ENCODE peak calls at places on chromosome 17, in four cellular contexts. F is cardiac muscle cell; Q is CD8-positive, alpha-beta memory T cell; V is mammary epithelial cell. I is an unnamed sample.
A peak's percentile ranks its signal among the peaks of the same experiment; 100 is the strongest.

GRCh38 chr17:3827124-3827773 is 18.8 kb downstream of the NCBP3 start:
- DNase-seq in F (peak; percentile 80), Q (peak; percentile 60), V (peak; percentile 51), I (peak; percentile 87)

GRCh38 chr17:6713918-6714271 is 726 bp upstream of the SLC13A5 start:
- DNase-seq in F (no peak), Q (no peak), V (no peak), I (no peak)

GRCh38 chr17:44308865-44309264 is 464 bp downstream of the RUNDC3A start:
- DNase-seq in F (no peak), Q (no peak), V (no peak), I (no peak)

GRCh38 chr17:17346428-17347233 is 43.5 kb downstream of the NT5M start:
- DNase-seq in F (no peak), Q (no peak), V (no peak), I (no peak)

GRCh38 chr17:44547625-44548297 is 9.5 kb upstream of the FZD2 start:
- DNase-seq in F (peak; percentile 49), Q (no peak), V (no peak), I (no peak)

GRCh38 chr17:17084317-17084835 is 42.1 kb downstream of the MPRIP start:
- DNase-seq in F (no peak), Q (no peak), V (no peak), I (no peak)

GRCh38 chr17:64180089-64180488 is 50.1 kb upstream of the ERN1 start:
- DNase-seq in F (peak; percentile 79), Q (no peak), V (no peak), I (no peak)

GRCh38 chr17:21495281-21495680 is 119.1 kb downstream of the KCNJ12 start:
- DNase-seq in F (no peak), Q (no peak), V (no peak), I (no peak)

GRCh38 chr17:17849147-17849820 is 12.5 kb upstream of the SREBF1 start:
- DNase-seq in F (peak; percentile 76), Q (peak; percentile 71), V (no peak), I (peak; percentile 67)

GRCh38 chr17:64741924-64742670 is 80.0 kb upstream of the SMURF2 start:
- DNase-seq in F (peak; percentile 66), Q (no peak), V (no peak), I (peak; percentile 38)

GRCh38 chr17:64231567-64232141 is 31.4 kb downstream of the TEX2 start:
- DNase-seq in F (no peak), Q (no peak), V (no peak), I (no peak)

GRCh38 chr17:13647551-13647950 is 45.8 kb upstream of the HS3ST3A1 start:
- DNase-seq in F (peak; percentile 36), Q (no peak), V (no peak), I (no peak)

DNA sequence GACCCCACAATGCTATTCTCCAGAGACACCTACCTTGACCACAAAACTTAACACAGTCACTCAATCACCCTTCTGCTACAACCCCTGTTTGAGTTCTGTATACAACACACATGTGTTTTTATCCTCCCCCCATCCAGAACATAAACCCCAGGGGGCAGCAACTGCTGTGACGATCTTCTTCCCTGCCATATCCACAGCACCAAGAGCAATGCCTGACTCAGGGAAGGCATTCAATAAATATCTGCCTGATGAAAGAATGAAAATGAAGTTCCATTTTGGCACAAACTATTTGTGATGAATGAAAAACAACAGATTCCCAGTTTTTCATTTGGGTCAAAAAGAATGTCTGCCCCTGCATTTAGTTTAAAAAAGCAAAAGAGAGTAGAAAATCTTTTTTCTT is 27.0 kb downstream of the ASIC2 start:
- DNase-seq in F (no peak), Q (no peak), V (no peak), I (no peak)
- H3K4me1 ChIP-seq in F (no peaks in the 10 kb centered on the region), Q (no peaks in the 10 kb centered on the region), V (peaks cover 20% of the 10 kb centered on the region), I (no peaks in the 10 kb centered on the region)

GRCh38 chr17:8304181-8304910 is 5.7 kb upstream of the ARHGEF15 start:
- DNase-seq in F (no peak), Q (no peak), V (no peak), I (peak; percentile 70)

GRCh38 chr17:8294814-8295316 is 335 bp downstream of the SLC25A35 start:
- DNase-seq in F (no peak), Q (no peak), V (no peak), I (no peak)

GRCh38 chr17:8300226-8300625 is 5.0 kb upstream of the SLC25A35 start:
- DNase-seq in F (no peak), Q (no peak), V (no peak), I (no peak)

GRCh38 chr17:8300629-8301242 is 5.5 kb upstream of the SLC25A35 start:
- DNase-seq in F (peak; percentile 76), Q (peak; percentile 44), V (peak; percentile 50), I (peak; percentile 73)
- H3K4me3 ChIP-seq in F (no peak overlapping the region), Q (no peak overlapping the region), V (no peak overlapping the region), I (no peak overlapping the region)

DNA sequence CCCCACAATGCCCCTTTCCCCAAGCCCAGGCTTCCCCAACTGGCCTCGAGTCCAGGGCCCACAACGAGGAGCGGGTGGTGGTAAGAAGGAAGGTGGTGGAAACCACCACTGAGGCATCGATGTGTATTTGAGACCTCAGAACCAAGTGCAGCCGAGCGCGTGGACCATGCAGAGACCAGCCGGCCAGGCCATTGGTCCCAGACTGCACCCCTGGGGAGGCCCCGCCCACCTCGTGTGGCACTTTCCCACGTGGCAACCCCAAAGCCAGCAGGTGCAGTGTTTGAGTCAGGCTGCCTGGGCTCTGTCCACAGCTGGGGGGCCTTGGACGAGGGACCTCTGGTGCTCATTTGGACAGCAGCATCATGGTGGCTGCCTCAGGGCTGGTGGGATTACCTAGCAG is 28.1 kb upstream of the BAHCC1 start:
- DNase-seq in F (no peak), Q (no peak), V (no peak), I (no peak)
- H3K4me1 ChIP-seq in F (peaks cover 4% of the 10 kb centered on the region), Q (peaks cover 14% of the 10 kb centered on the region), V (peaks cover 23% of the 10 kb centered on the region), I (peaks cover 10% of the 10 kb centered on the region)

GRCh38 chr17:1217030-1217429 is 37.2 kb upstream of the ABR start:
- DNase-seq in F (no peak), Q (no peak), V (no peak), I (no peak)
- H3K4me3 ChIP-seq in F (no peak overlapping the region), Q (no peak overlapping the region), V (no peak overlapping the region), I (no peak overlapping the region)

GRCh38 chr17:57545836-57546305 is 199.2 kb downstream of the CCDC182 start:
- DNase-seq in F (no peak), Q (no peak), V (no peak), I (no peak)

GRCh38 chr17:57542518-57542917 is 202.6 kb downstream of the CCDC182 start:
- DNase-seq in F (no peak), Q (no peak), V (no peak), I (no peak)

GRCh38 chr17:57543230-57543629 is 201.9 kb downstream of the CCDC182 start:
- DNase-seq in F (no peak), Q (no peak), V (no peak), I (no peak)

GRCh38 chr17:57544834-57545463 is 200.2 kb downstream of the CCDC182 start:
- DNase-seq in F (no peak), Q (no peak), V (no peak), I (no peak)

DNA sequence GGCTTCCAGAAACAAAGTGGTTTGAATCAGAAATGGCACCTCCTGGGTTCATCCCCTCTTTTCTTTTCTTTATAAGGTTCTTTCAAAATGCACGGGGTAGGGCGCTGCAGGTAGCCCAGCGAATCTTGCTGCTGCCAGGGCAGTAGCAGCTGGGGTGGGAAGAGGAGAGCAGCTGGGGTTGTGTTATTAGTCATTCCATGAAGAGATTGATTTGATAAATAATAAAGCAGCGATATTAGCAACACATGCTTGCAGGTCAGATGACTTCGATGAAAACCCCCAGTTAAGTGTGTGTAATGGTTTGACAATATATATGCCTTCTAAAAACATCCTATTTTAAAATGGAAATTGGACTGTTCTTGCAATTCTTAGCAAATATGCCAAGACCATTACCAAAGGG is 200.7 kb downstream of the CCDC182 start:
- DNase-seq in F (no peak), Q (no peak), V (no peak), I (no peak)
- H3K4me1 ChIP-seq in F (peaks cover 45% of the 10 kb centered on the region), Q (no peaks in the 10 kb centered on the region), V (no peaks in the 10 kb centered on the region), I (peaks cover 13% of the 10 kb centered on the region)

GRCh38 chr17:54864070-54864469 is 36.6 kb upstream of the TOM1L1 start:
- DNase-seq in F (no peak), Q (no peak), V (no peak), I (no peak)

GRCh38 chr17:54864636-54865420 is 35.8 kb upstream of the TOM1L1 start:
- DNase-seq in F (no peak), Q (no peak), V (no peak), I (no peak)

GRCh38 chr17:54870671-54871175 is 29.9 kb upstream of the TOM1L1 start:
- DNase-seq in F (no peak), Q (no peak), V (no peak), I (no peak)

GRCh38 chr17:54867634-54868033 is 33.0 kb upstream of the TOM1L1 start:
- DNase-seq in F (no peak), Q (no peak), V (peak; percentile 22), I (no peak)
- H3K4me3 ChIP-seq in F (no peak overlapping the region), Q (no peak overlapping the region), V (no peak overlapping the region), I (no peak overlapping the region)

GRCh38 chr17:42010898-42011516 is 6.2 kb downstream of the DNAJC7 start:
- DNase-seq in F (peak; percentile 57), Q (no peak), V (peak; percentile 25), I (peak; percentile 60)
- H3K4me1 ChIP-seq in F (peaks cover 4% of the 10 kb centered on the region), Q (peaks cover 44% of the 10 kb centered on the region), V (peaks cover 27% of the 10 kb centered on the region), I (peaks cover 9% of the 10 kb centered on the region)

GRCh38 chr17:76478730-76479514 is 11.5 kb downstream of the AANAT start:
- DNase-seq in F (no peak), Q (no peak), V (no peak), I (no peak)
- H3K4me3 ChIP-seq in F (no peak overlapping the region), Q (no peak overlapping the region), V (no peak overlapping the region), I (no peak overlapping the region)

GRCh38 chr17:79179334-79179733 is 104.7 kb downstream of the ENGASE start:
- DNase-seq in F (no peak), Q (no peak), V (no peak), I (no peak)
- H3K4me1 ChIP-seq in F (no peaks in the 10 kb centered on the region), Q (no peaks in the 10 kb centered on the region), V (no peaks in the 10 kb centered on the region), I (peaks cover 5% of the 10 kb centered on the region)